ENCODE peak calls at places on chromosomes 3 and 15, in nine cellular contexts. One of them, this sample, is unnamed.

GRCh38 chr3:170712798-170713197 is 126.9 kb upstream of the SLC7A14 start:
- DNase-seq in activated gamma-delta T cell treated with Interleukin-2 at 50 U/mL for 16 hours: no peak
- DNase-seq in T-helper 1 cell: no peak
- DNase-seq in posterior cingulate gyrus: no peak
- DNase-seq in activated CD4-positive, alpha-beta T cell treated with anti-CD3 and anti-CD28 coated beads for 48 hours: no peak
- DNase-seq in stimulated activated naive CD8-positive, alpha-beta T cell treated with anti-CD3 and anti-CD28 coated beads, Interleukin-15, Interleukin-2, amounts not matched to agents 100 U/mL and 50 U/mL, for 24 hours: no peak
- DNase-seq in GM12864: no peak
- DNase-seq in HT1080: no peak
- DNase-seq in ovary: no peak
- DNase-seq in this sample: no peak

GRCh38 chr3:161395115-161395514 is 23.8 kb upstream of the SPTSSB start:
- DNase-seq in ovary: no peak
- DNase-seq in stimulated activated naive CD8-positive, alpha-beta T cell treated with anti-CD3 and anti-CD28 coated beads, Interleukin-15, Interleukin-2, amounts not matched to agents 100 U/mL and 50 U/mL, for 24 hours: no peak
- DNase-seq in activated gamma-delta T cell treated with Interleukin-2 at 50 U/mL for 16 hours: peak; percentile 29
- DNase-seq in HT1080: no peak
- DNase-seq in activated CD4-positive, alpha-beta T cell treated with anti-CD3 and anti-CD28 coated beads for 48 hours: peak; percentile 20
- DNase-seq in posterior cingulate gyrus: no peak
- DNase-seq in T-helper 1 cell: no peak
- DNase-seq in GM12864: no peak
- DNase-seq in this sample: peak; percentile 22

GRCh38 chr15:68637755-68638405 is 59.1 kb downstream of the CORO2B start:
- DNase-seq in posterior cingulate gyrus: no peak
- DNase-seq in GM12864: no peak
- DNase-seq in HT1080: no peak
- DNase-seq in activated CD4-positive, alpha-beta T cell treated with anti-CD3 and anti-CD28 coated beads for 48 hours: no peak
- DNase-seq in stimulated activated naive CD8-positive, alpha-beta T cell treated with anti-CD3 and anti-CD28 coated beads, Interleukin-15, Interleukin-2, amounts not matched to agents 100 U/mL and 50 U/mL, for 24 hours: no peak
- DNase-seq in activated gamma-delta T cell treated with Interleukin-2 at 50 U/mL for 16 hours: no peak
- DNase-seq in ovary: peak; percentile 90
- DNase-seq in T-helper 1 cell: no peak
- DNase-seq in this sample: no peak

GRCh38 chr3:115699741-115700140 is 76.4 kb downstream of the GAP43 start:
- DNase-seq in activated CD4-positive, alpha-beta T cell treated with anti-CD3 and anti-CD28 coated beads for 48 hours: no peak
- DNase-seq in stimulated activated naive CD8-positive, alpha-beta T cell treated with anti-CD3 and anti-CD28 coated beads, Interleukin-15, Interleukin-2, amounts not matched to agents 100 U/mL and 50 U/mL, for 24 hours: no peak
- DNase-seq in posterior cingulate gyrus: no peak
- DNase-seq in T-helper 1 cell: no peak
- DNase-seq in GM12864: no peak
- DNase-seq in ovary: no peak
- DNase-seq in activated gamma-delta T cell treated with Interleukin-2 at 50 U/mL for 16 hours: no peak
- DNase-seq in HT1080: peak; percentile 17
- DNase-seq in this sample: no peak

GRCh38 chr3:23489338-23490158 is 286.4 kb downstream of the UBE2E2 start:
- DNase-seq in activated gamma-delta T cell treated with Interleukin-2 at 50 U/mL for 16 hours: no peak
- DNase-seq in T-helper 1 cell: no peak
- DNase-seq in HT1080: peak; percentile 57
- DNase-seq in GM12864: no peak
- DNase-seq in stimulated activated naive CD8-positive, alpha-beta T cell treated with anti-CD3 and anti-CD28 coated beads, Interleukin-15, Interleukin-2, amounts not matched to agents 100 U/mL and 50 U/mL, for 24 hours: no peak
- DNase-seq in activated CD4-positive, alpha-beta T cell treated with anti-CD3 and anti-CD28 coated beads for 48 hours: no peak
- DNase-seq in ovary: no peak
- DNase-seq in posterior cingulate gyrus: no peak
- DNase-seq in this sample: no peak

GRCh38 chr3:146189519-146190173 is 28.7 kb upstream of the PLOD2 start:
- DNase-seq in posterior cingulate gyrus: no peak
- DNase-seq in ovary: no peak
- DNase-seq in activated gamma-delta T cell treated with Interleukin-2 at 50 U/mL for 16 hours: no peak
- DNase-seq in stimulated activated naive CD8-positive, alpha-beta T cell treated with anti-CD3 and anti-CD28 coated beads, Interleukin-15, Interleukin-2, amounts not matched to agents 100 U/mL and 50 U/mL, for 24 hours: no peak
- DNase-seq in GM12864: no peak
- DNase-seq in activated CD4-positive, alpha-beta T cell treated with anti-CD3 and anti-CD28 coated beads for 48 hours: peak; percentile 5
- DNase-seq in T-helper 1 cell: no peak
- DNase-seq in HT1080: peak; percentile 76
- DNase-seq in this sample: no peak

GRCh38 chr15:63892794-63893441 is 59.2 kb upstream of the HERC1 start:
- DNase-seq in GM12864: peak; percentile 70
- DNase-seq in activated CD4-positive, alpha-beta T cell treated with anti-CD3 and anti-CD28 coated beads for 48 hours: peak; percentile 83
- DNase-seq in stimulated activated naive CD8-positive, alpha-beta T cell treated with anti-CD3 and anti-CD28 coated beads, Interleukin-15, Interleukin-2, amounts not matched to agents 100 U/mL and 50 U/mL, for 24 hours: peak; percentile 83
- DNase-seq in posterior cingulate gyrus: no peak
- DNase-seq in activated gamma-delta T cell treated with Interleukin-2 at 50 U/mL for 16 hours: peak; percentile 78
- DNase-seq in HT1080: no peak
- DNase-seq in T-helper 1 cell: no peak
- DNase-seq in ovary: no peak
- DNase-seq in this sample: peak; percentile 82

GRCh38 chr15:58077427-58077826 is 11.9 kb upstream of the ALDH1A2 start:
- DNase-seq in ovary: no peak
- DNase-seq in posterior cingulate gyrus: no peak
- DNase-seq in activated CD4-positive, alpha-beta T cell treated with anti-CD3 and anti-CD28 coated beads for 48 hours: no peak
- DNase-seq in GM12864: no peak
- DNase-seq in T-helper 1 cell: no peak
- DNase-seq in stimulated activated naive CD8-positive, alpha-beta T cell treated with anti-CD3 and anti-CD28 coated beads, Interleukin-15, Interleukin-2, amounts not matched to agents 100 U/mL and 50 U/mL, for 24 hours: no peak
- DNase-seq in activated gamma-delta T cell treated with Interleukin-2 at 50 U/mL for 16 hours: no peak
- DNase-seq in HT1080: no peak
- DNase-seq in this sample: no peak

GRCh38 chr15:43775411-43775965 is 1.3 kb downstream of the ELL3 start:
- DNase-seq in posterior cingulate gyrus: no peak
- DNase-seq in activated CD4-positive, alpha-beta T cell treated with anti-CD3 and anti-CD28 coated beads for 48 hours: no peak
- DNase-seq in T-helper 1 cell: no peak
- DNase-seq in activated gamma-delta T cell treated with Interleukin-2 at 50 U/mL for 16 hours: no peak
- DNase-seq in stimulated activated naive CD8-positive, alpha-beta T cell treated with anti-CD3 and anti-CD28 coated beads, Interleukin-15, Interleukin-2, amounts not matched to agents 100 U/mL and 50 U/mL, for 24 hours: no peak
- DNase-seq in HT1080: peak; percentile 64
- DNase-seq in ovary: peak; percentile 50
- DNase-seq in GM12864: no peak
- DNase-seq in this sample: no peak

GRCh38 chr3:48685293-48685602 is 467 bp downstream of the NCKIPSD start:
- DNase-seq in GM12864: no peak
- DNase-seq in activated gamma-delta T cell treated with Interleukin-2 at 50 U/mL for 16 hours: no peak
- DNase-seq in posterior cingulate gyrus: no peak
- DNase-seq in HT1080: no peak
- DNase-seq in stimulated activated naive CD8-positive, alpha-beta T cell treated with anti-CD3 and anti-CD28 coated beads, Interleukin-15, Interleukin-2, amounts not matched to agents 100 U/mL and 50 U/mL, for 24 hours: no peak
- DNase-seq in activated CD4-positive, alpha-beta T cell treated with anti-CD3 and anti-CD28 coated beads for 48 hours: no peak
- DNase-seq in ovary: no peak
- DNase-seq in T-helper 1 cell: no peak
- DNase-seq in this sample: no peak

GRCh38 chr3:131688370-131688769 is 185.6 kb upstream of the MRPL3 start:
- DNase-seq in stimulated activated naive CD8-positive, alpha-beta T cell treated with anti-CD3 and anti-CD28 coated beads, Interleukin-15, Interleukin-2, amounts not matched to agents 100 U/mL and 50 U/mL, for 24 hours: no peak
- DNase-seq in activated CD4-positive, alpha-beta T cell treated with anti-CD3 and anti-CD28 coated beads for 48 hours: no peak
- DNase-seq in T-helper 1 cell: no peak
- DNase-seq in activated gamma-delta T cell treated with Interleukin-2 at 50 U/mL for 16 hours: no peak
- DNase-seq in posterior cingulate gyrus: no peak
- DNase-seq in GM12864: no peak
- DNase-seq in HT1080: no peak
- DNase-seq in ovary: no peak
- DNase-seq in this sample: no peak

GRCh38 chr3:133455281-133455680 is 55.4 kb downstream of the BFSP2 start:
- DNase-seq in ovary: no peak
- DNase-seq in HT1080: no peak
- DNase-seq in stimulated activated naive CD8-positive, alpha-beta T cell treated with anti-CD3 and anti-CD28 coated beads, Interleukin-15, Interleukin-2, amounts not matched to agents 100 U/mL and 50 U/mL, for 24 hours: no peak
- DNase-seq in activated CD4-positive, alpha-beta T cell treated with anti-CD3 and anti-CD28 coated beads for 48 hours: no peak
- DNase-seq in GM12864: no peak
- DNase-seq in posterior cingulate gyrus: no peak
- DNase-seq in activated gamma-delta T cell treated with Interleukin-2 at 50 U/mL for 16 hours: no peak
- DNase-seq in T-helper 1 cell: no peak
- DNase-seq in this sample: no peak

GRCh38 chr15:36278219-36278618 is 301.2 kb upstream of the CDIN1 start:
- DNase-seq in T-helper 1 cell: no peak
- DNase-seq in GM12864: no peak
- DNase-seq in activated gamma-delta T cell treated with Interleukin-2 at 50 U/mL for 16 hours: no peak
- DNase-seq in activated CD4-positive, alpha-beta T cell treated with anti-CD3 and anti-CD28 coated beads for 48 hours: no peak
- DNase-seq in ovary: no peak
- DNase-seq in posterior cingulate gyrus: no peak
- DNase-seq in stimulated activated naive CD8-positive, alpha-beta T cell treated with anti-CD3 and anti-CD28 coated beads, Interleukin-15, Interleukin-2, amounts not matched to agents 100 U/mL and 50 U/mL, for 24 hours: no peak
- DNase-seq in HT1080: peak; percentile 56
- DNase-seq in this sample: no peak

GRCh38 chr3:113051222-113051804 is 60.5 kb downstream of the GTPBP8 start:
- DNase-seq in activated gamma-delta T cell treated with Interleukin-2 at 50 U/mL for 16 hours: peak; percentile 87
- DNase-seq in activated CD4-positive, alpha-beta T cell treated with anti-CD3 and anti-CD28 coated beads for 48 hours: peak; percentile 90
- DNase-seq in GM12864: peak; percentile 68
- DNase-seq in T-helper 1 cell: peak; percentile 52
- DNase-seq in ovary: peak; percentile 86
- DNase-seq in stimulated activated naive CD8-positive, alpha-beta T cell treated with anti-CD3 and anti-CD28 coated beads, Interleukin-15, Interleukin-2, amounts not matched to agents 100 U/mL and 50 U/mL, for 24 hours: peak; percentile 85
- DNase-seq in posterior cingulate gyrus: peak; percentile 75
- DNase-seq in HT1080: peak; percentile 85
- DNase-seq in this sample: peak; percentile 74

GRCh38 chr3:197367081-197367780 is 68.8 kb upstream of the DLG1 start:
- DNase-seq in posterior cingulate gyrus: no peak
- DNase-seq in GM12864: no peak
- DNase-seq in activated CD4-positive, alpha-beta T cell treated with anti-CD3 and anti-CD28 coated beads for 48 hours: no peak
- DNase-seq in T-helper 1 cell: no peak
- DNase-seq in activated gamma-delta T cell treated with Interleukin-2 at 50 U/mL for 16 hours: no peak
- DNase-seq in HT1080: peak; percentile 98
- DNase-seq in ovary: no peak
- DNase-seq in stimulated activated naive CD8-positive, alpha-beta T cell treated with anti-CD3 and anti-CD28 coated beads, Interleukin-15, Interleukin-2, amounts not matched to agents 100 U/mL and 50 U/mL, for 24 hours: no peak
- DNase-seq in this sample: no peak

GRCh38 chr3:46996689-46997452 is 17.4 kb downstream of the NBEAL2 start:
- DNase-seq in activated CD4-positive, alpha-beta T cell treated with anti-CD3 and anti-CD28 coated beads for 48 hours: no peak
- DNase-seq in activated gamma-delta T cell treated with Interleukin-2 at 50 U/mL for 16 hours: no peak
- DNase-seq in stimulated activated naive CD8-positive, alpha-beta T cell treated with anti-CD3 and anti-CD28 coated beads, Interleukin-15, Interleukin-2, amounts not matched to agents 100 U/mL and 50 U/mL, for 24 hours: no peak
- DNase-seq in T-helper 1 cell: no peak
- DNase-seq in posterior cingulate gyrus: no peak
- DNase-seq in ovary: no peak
- DNase-seq in HT1080: no peak
- DNase-seq in GM12864: no peak
- DNase-seq in this sample: no peak

GRCh38 chr15:60038111-60038521 is 34.0 kb downstream of the FOXB1 start:
- DNase-seq in HT1080: no peak
- DNase-seq in activated gamma-delta T cell treated with Interleukin-2 at 50 U/mL for 16 hours: no peak
- DNase-seq in stimulated activated naive CD8-positive, alpha-beta T cell treated with anti-CD3 and anti-CD28 coated beads, Interleukin-15, Interleukin-2, amounts not matched to agents 100 U/mL and 50 U/mL, for 24 hours: no peak
- DNase-seq in ovary: no peak
- DNase-seq in GM12864: no peak
- DNase-seq in activated CD4-positive, alpha-beta T cell treated with anti-CD3 and anti-CD28 coated beads for 48 hours: no peak
- DNase-seq in T-helper 1 cell: no peak
- DNase-seq in posterior cingulate gyrus: no peak
- DNase-seq in this sample: no peak

GRCh38 chr15:75573001-75573400 is 6.1 kb downstream of the PTPN9 start:
- DNase-seq in posterior cingulate gyrus: no peak
- DNase-seq in GM12864: no peak
- DNase-seq in T-helper 1 cell: no peak
- DNase-seq in activated CD4-positive, alpha-beta T cell treated with anti-CD3 and anti-CD28 coated beads for 48 hours: no peak
- DNase-seq in activated gamma-delta T cell treated with Interleukin-2 at 50 U/mL for 16 hours: no peak
- DNase-seq in ovary: no peak
- DNase-seq in HT1080: no peak
- DNase-seq in stimulated activated naive CD8-positive, alpha-beta T cell treated with anti-CD3 and anti-CD28 coated beads, Interleukin-15, Interleukin-2, amounts not matched to agents 100 U/mL and 50 U/mL, for 24 hours: no peak
- DNase-seq in this sample: no peak

GRCh38 chr3:154862265-154862664 is 217.9 kb upstream of the MME start:
- DNase-seq in activated gamma-delta T cell treated with Interleukin-2 at 50 U/mL for 16 hours: no peak
- DNase-seq in stimulated activated naive CD8-positive, alpha-beta T cell treated with anti-CD3 and anti-CD28 coated beads, Interleukin-15, Interleukin-2, amounts not matched to agents 100 U/mL and 50 U/mL, for 24 hours: no peak
- DNase-seq in ovary: no peak
- DNase-seq in posterior cingulate gyrus: no peak
- DNase-seq in activated CD4-positive, alpha-beta T cell treated with anti-CD3 and anti-CD28 coated beads for 48 hours: no peak
- DNase-seq in HT1080: peak; percentile 74
- DNase-seq in T-helper 1 cell: no peak
- DNase-seq in GM12864: no peak
- DNase-seq in this sample: no peak

GRCh38 chr15:80747317-80748053 is 31.7 kb upstream of the CEMIP start:
- DNase-seq in activated CD4-positive, alpha-beta T cell treated with anti-CD3 and anti-CD28 coated beads for 48 hours: no peak
- DNase-seq in stimulated activated naive CD8-positive, alpha-beta T cell treated with anti-CD3 and anti-CD28 coated beads, Interleukin-15, Interleukin-2, amounts not matched to agents 100 U/mL and 50 U/mL, for 24 hours: no peak
- DNase-seq in posterior cingulate gyrus: no peak
- DNase-seq in T-helper 1 cell: no peak
- DNase-seq in GM12864: no peak
- DNase-seq in ovary: no peak
- DNase-seq in activated gamma-delta T cell treated with Interleukin-2 at 50 U/mL for 16 hours: no peak
- DNase-seq in HT1080: no peak
- DNase-seq in this sample: no peak

This sample was measured in activated naive CD8-positive, alpha-beta T cell treated with anti-CD3 and anti-CD28 coated beads for 36 hours.